ENCODE peak calls at places on chromosomes 2 and 18, in four cellular contexts. One of them, this sample, is unnamed.

GRCh38 chr2:169095631-169096105 is 26.3 kb downstream of the DHRS9 start:
- DNase-seq in GM12878: no peak
- DNase-seq in K562: peak
- DNase-seq in HepG2: no peak
- DNase-seq in this sample: no peak

GRCh38 chr18:75779450-75779849 is 351.9 kb upstream of the SMIM21 start:
- DNase-seq in GM12878: no peak
- DNase-seq in K562: no peak
- DNase-seq in HepG2: no peak
- DNase-seq in this sample: no peak

GRCh38 chr2:106280653-106281202 is 86.6 kb upstream of the UXS1 start:
- DNase-seq in GM12878: no peak
- DNase-seq in K562: no peak
- DNase-seq in HepG2: no peak
- DNase-seq in this sample: no peak

GRCh38 chr2:37527362-37527761 is 144.1 kb downstream of the CDC42EP3 start:
- DNase-seq in GM12878: no peak
- DNase-seq in K562: no peak
- DNase-seq in HepG2: no peak
- DNase-seq in this sample: no peak

GRCh38 chr2:202721621-202722020 is 86.9 kb downstream of the FAM117B start:
- DNase-seq in GM12878: no peak
- DNase-seq in K562: no peak
- DNase-seq in HepG2: peak
- DNase-seq in this sample: no peak

GRCh38 chr2:166881177-166881576 is 7.1 kb upstream of the XIRP2 start:
- DNase-seq in GM12878: no peak
- DNase-seq in K562: no peak
- DNase-seq in HepG2: no peak
- DNase-seq in this sample: no peak

GRCh38 chr2:42227491-42227890 is 58.3 kb downstream of the EML4 start:
- DNase-seq in GM12878: no peak
- DNase-seq in K562: no peak
- DNase-seq in HepG2: peak
- DNase-seq in this sample: no peak

GRCh38 chr2:212797484-212798205 is 259.0 kb upstream of the ERBB4 start:
- DNase-seq in GM12878: no peak
- DNase-seq in K562: no peak
- DNase-seq in HepG2: no peak
- DNase-seq in this sample: no peak

GRCh38 chr2:151543898-151544297 is 134.2 kb downstream of the RIF1 start:
- DNase-seq in GM12878: no peak
- DNase-seq in K562: no peak
- DNase-seq in HepG2: no peak
- DNase-seq in this sample: no peak

GRCh38 chr2:25521665-25522387 is 151.6 kb downstream of the DTNB start:
- DNase-seq in GM12878: peak
- DNase-seq in K562: peak
- DNase-seq in HepG2: peak
- DNase-seq in this sample: peak

GRCh38 chr18:10787293-10787901 is 261.6 kb downstream of the NAPG start:
- DNase-seq in GM12878: peak
- DNase-seq in K562: peak
- DNase-seq in HepG2: peak
- DNase-seq in this sample: peak

GRCh38 chr18:10793730-10794370 is 268.0 kb downstream of the NAPG start:
- DNase-seq in GM12878: no peak
- DNase-seq in K562: no peak
- DNase-seq in HepG2: no peak
- DNase-seq in this sample: no peak

GRCh38 chr18:10792181-10792580 is 266.4 kb downstream of the NAPG start:
- DNase-seq in GM12878: no peak
- DNase-seq in K562: no peak
- DNase-seq in HepG2: no peak
- DNase-seq in this sample: no peak

GRCh38 chr18:10794771-10795170 is 268.9 kb downstream of the NAPG start:
- DNase-seq in GM12878: no peak
- DNase-seq in K562: no peak
- DNase-seq in HepG2: no peak
- DNase-seq in this sample: no peak

DNA sequence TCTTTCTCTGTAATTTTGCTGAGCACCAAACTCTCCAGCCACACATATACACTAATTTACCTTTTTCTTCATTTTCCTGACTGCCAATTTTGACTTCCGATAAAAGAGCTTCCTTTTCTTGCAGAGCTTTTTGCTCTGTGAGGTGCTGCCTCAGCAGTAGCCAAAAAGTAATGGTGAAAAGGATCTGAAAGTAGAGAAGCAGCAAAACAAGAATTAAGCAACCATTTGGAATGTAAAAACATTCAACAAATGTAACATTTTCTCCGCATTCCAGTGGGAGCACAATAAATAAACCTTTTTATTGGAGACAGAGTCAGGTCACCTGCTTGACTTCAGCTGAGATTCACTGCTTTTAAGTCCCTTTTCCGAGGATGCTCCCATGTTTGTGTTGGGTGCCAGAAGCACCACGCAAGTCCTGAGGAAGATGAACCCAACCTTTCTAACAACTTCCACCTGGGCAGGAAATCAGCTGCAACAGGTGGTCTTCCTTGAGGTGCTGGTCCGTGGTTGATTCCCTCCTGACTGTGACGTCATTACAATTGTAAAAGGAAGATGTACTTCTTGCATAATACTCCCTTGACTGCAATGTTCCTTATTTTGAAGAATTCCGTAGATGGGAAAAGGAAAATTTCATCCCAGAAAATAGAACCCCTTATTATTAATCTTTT is 265.4 kb downstream of the NAPG start:
- DNase-seq in GM12878: no peak
- DNase-seq in K562: no peak
- DNase-seq in HepG2: no peak
- DNase-seq in this sample: no peak
- TF ChIP-seq FOXK2 in GM12878: no peak
- TF ChIP-seq FOXK2 in K562: no peak
- TF ChIP-seq FOXK2 in HepG2: no peak
- TF ChIP-seq FOXK2 in this sample: no peak

GRCh38 chr2:203893823-203894222 is 26.3 kb downstream of the CTLA4 start:
- DNase-seq in GM12878: no peak
- DNase-seq in K562: no peak
- DNase-seq in HepG2: no peak
- DNase-seq in this sample: no peak

GRCh38 chr2:203891474-203891873 is 23.9 kb downstream of the CTLA4 start:
- DNase-seq in GM12878: no peak
- DNase-seq in K562: no peak
- DNase-seq in HepG2: no peak
- DNase-seq in this sample: no peak

GRCh38 chr2:203892207-203892606 is 24.6 kb downstream of the CTLA4 start:
- DNase-seq in GM12878: no peak
- DNase-seq in K562: no peak
- DNase-seq in HepG2: no peak
- DNase-seq in this sample: no peak

GRCh38 chr2:203894262-203894661 is 26.7 kb downstream of the CTLA4 start:
- DNase-seq in GM12878: no peak
- DNase-seq in K562: no peak
- DNase-seq in HepG2: no peak
- DNase-seq in this sample: no peak

GRCh38 chr2:203893386-203893785 is 25.8 kb downstream of the CTLA4 start:
- DNase-seq in GM12878: no peak
- DNase-seq in K562: no peak
- DNase-seq in HepG2: no peak
- DNase-seq in this sample: no peak
- TF ChIP-seq BHLHE40 in GM12878: no peak
- TF ChIP-seq BHLHE40 in K562: no peak
- TF ChIP-seq BHLHE40 in HepG2: no peak
- TF ChIP-seq BHLHE40 in this sample: no peak

GRCh38 chr18:5600376-5601071 is 56.7 kb upstream of the EPB41L3 start:
- DNase-seq in GM12878: no peak
- DNase-seq in K562: no peak
- DNase-seq in HepG2: peak
- DNase-seq in this sample: peak

GRCh38 chr18:5596585-5596984 is 52.8 kb upstream of the EPB41L3 start:
- DNase-seq in GM12878: no peak
- DNase-seq in K562: no peak
- DNase-seq in HepG2: no peak
- DNase-seq in this sample: no peak

GRCh38 chr18:5604778-5605177 is 61.0 kb upstream of the EPB41L3 start:
- DNase-seq in GM12878: no peak
- DNase-seq in K562: no peak
- DNase-seq in HepG2: no peak
- DNase-seq in this sample: no peak

GRCh38 chr18:5603153-5603552 is 59.4 kb upstream of the EPB41L3 start:
- DNase-seq in GM12878: no peak
- DNase-seq in K562: no peak
- DNase-seq in HepG2: no peak
- DNase-seq in this sample: no peak

GRCh38 chr18:5601188-5601624 is 57.4 kb upstream of the EPB41L3 start:
- DNase-seq in GM12878: no peak
- DNase-seq in K562: no peak
- DNase-seq in HepG2: peak
- DNase-seq in this sample: peak
- TF ChIP-seq FOXK2 in GM12878: no peak
- TF ChIP-seq FOXK2 in K562: no peak
- TF ChIP-seq FOXK2 in HepG2: no peak
- TF ChIP-seq FOXK2 in this sample: no peak

DNA sequence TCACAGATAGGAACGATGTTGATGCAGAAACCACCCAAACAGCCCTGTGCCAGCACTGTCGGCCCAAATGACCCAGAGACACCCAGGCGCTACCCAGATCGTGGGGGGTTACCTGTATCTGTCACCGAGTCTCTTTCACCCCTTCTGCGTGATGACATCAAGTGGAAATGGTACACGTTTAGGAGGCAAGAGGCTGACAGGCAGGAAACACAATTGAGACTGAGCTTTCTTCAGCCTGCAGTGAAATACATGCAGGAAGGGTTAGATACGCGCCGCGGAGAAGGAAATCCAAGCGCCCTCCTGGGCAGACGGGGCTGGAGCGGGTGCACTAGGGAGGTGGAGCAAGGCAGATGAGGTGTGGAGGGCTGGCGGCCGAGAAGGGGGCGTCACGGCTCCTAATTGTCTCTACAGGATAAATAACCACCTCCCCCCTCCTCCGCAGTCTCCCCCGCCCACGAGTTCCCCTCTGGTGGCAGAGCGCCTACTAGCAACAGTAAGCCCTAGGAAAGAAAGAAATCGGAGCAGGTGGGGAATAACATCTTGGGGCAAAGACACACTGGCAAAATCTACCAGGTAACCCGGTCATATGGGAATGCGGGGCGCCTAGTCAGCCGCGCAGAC is at the start of gene RNF152:
- DNase-seq in GM12878: no peak
- DNase-seq in K562: no peak
- DNase-seq in HepG2: no peak
- DNase-seq in this sample: peak
- TF ChIP-seq BHLHE40 in GM12878: no peak
- TF ChIP-seq BHLHE40 in K562: no peak
- TF ChIP-seq BHLHE40 in HepG2: no peak
- TF ChIP-seq BHLHE40 in this sample: no peak

GRCh38 chr18:69588301-69588700 is 187.6 kb downstream of the DOK6 start:
- DNase-seq in GM12878: no peak
- DNase-seq in K562: no peak
- DNase-seq in HepG2: peak
- DNase-seq in this sample: no peak
- TF ChIP-seq FOXK2 in GM12878: no peak
- TF ChIP-seq FOXK2 in K562: no peak
- TF ChIP-seq FOXK2 in HepG2: no peak
- TF ChIP-seq FOXK2 in this sample: no peak

GRCh38 chr2:150332378-150332777 is 155.1 kb downstream of the RND3 start:
- DNase-seq in GM12878: no peak
- DNase-seq in K562: no peak
- DNase-seq in HepG2: no peak
- DNase-seq in this sample: no peak

GRCh38 chr2:150325656-150326055 is 161.8 kb downstream of the RND3 start:
- DNase-seq in GM12878: no peak
- DNase-seq in K562: no peak
- DNase-seq in HepG2: no peak
- DNase-seq in this sample: no peak

GRCh38 chr2:150327546-150328495 is 159.6 kb downstream of the RND3 start:
- DNase-seq in GM12878: no peak
- DNase-seq in K562: no peak
- DNase-seq in HepG2: no peak
- DNase-seq in this sample: no peak
- TF ChIP-seq BHLHE40 in GM12878: no peak
- TF ChIP-seq BHLHE40 in K562: no peak
- TF ChIP-seq BHLHE40 in HepG2: no peak
- TF ChIP-seq BHLHE40 in this sample: no peak